ENCODE peak calls at places on chromosomes 5 and 9, in four cellular contexts. G is activated T-cell treated with anti-CD3 and anti-CD28 coated beads, Interleukin-2, amount 50 U/mL, for 48 hours; W is RCC 7860; A is activated effector memory CD4-positive, alpha-beta T cell treated with anti-CD3 and anti-CD28 coated beads, Interleukin-2, amount 50 U/mL, for 16 hours. Q is an unnamed sample.

GRCh38 chr5:172413601-172414000 is 40.7 kb downstream of the SH3PXD2B start:
- DNase-seq in G (no peak), A (no peak), W (no peak), Q (no peak)

GRCh38 chr9:86674475-86674874 is 272.8 kb downstream of the GAS1 start:
- DNase-seq in G (no peak), W (no peak), A (no peak), Q (no peak)

GRCh38 chr5:1510151-1510561 is 13.6 kb downstream of the LPCAT1 start:
- DNase-seq in W (no peak), G (peak), A (peak), Q (no peak)

GRCh38 chr9:8924529-8924928 is 1125.0 kb upstream of the DMAC1 start:
- DNase-seq in A (no peak), G (no peak), W (no peak), Q (peak)

GRCh38 chr5:9212605-9213004 is 333.3 kb downstream of the SEMA5A start:
- DNase-seq in G (no peak), W (no peak), A (no peak), Q (no peak)

GRCh38 chr5:115068239-115069086 is 101.2 kb downstream of the TRIM36 start:
- DNase-seq in W (peak), A (no peak), G (peak), Q (no peak)

GRCh38 chr9:21402387-21403247 is 6.3 kb upstream of the IFNA8 start:
- DNase-seq in G (peak), W (no peak), A (no peak), Q (no peak)

GRCh38 chr5:83430130-83431010 is 41.2 kb upstream of the VCAN start:
- DNase-seq in A (peak), W (peak), G (peak), Q (peak)

GRCh38 chr5:102718819-102719218 is 36.3 kb upstream of the PAM start:
- DNase-seq in G (no peak), W (peak), A (no peak), Q (no peak)

GRCh38 chr9:109751253-109751652 is 28.7 kb upstream of the PALM2AKAP2 start:
- DNase-seq in G (no peak), W (no peak), A (no peak), Q (no peak)

Q was measured in kidney epithelial cell.